ENCODE peak calls at places on chromosome 11, in seven cellular contexts. U is left ventricle myocardium superior; P is AG08396; T is IMR-90; L is dorsolateral prefrontal cortex; B is stimulated activated CD4-positive, alpha-beta T cell treated with anti-CD3 and anti-CD28 coated beads, Interleukin-15, amount 100 ng/mL, for 1 hour; M is CD8-positive, alpha-beta memory T cell. Q is an unnamed sample.

GRCh38 chr11:70070736-70071135 is 7.4 kb upstream of the ANO1 start:
- DNase-seq in P (no peak), M (no peak), T (no peak), L (no peak), U (no peak), B (no peak), Q (no peak)

GRCh38 chr11:8268530-8269461 is 5.1 kb upstream of the LMO1 start:
- DNase-seq in L (no peak), B (no peak), T (no peak), U (peak; percentile 34), P (peak; percentile 38), M (no peak), Q (no peak)

GRCh38 chr11:124971810-124972209 is 17.8 kb downstream of the CCDC15 start:
- DNase-seq in T (peak; percentile 7), U (no peak), B (no peak), P (no peak), L (no peak), M (no peak), Q (no peak)

GRCh38 chr11:62921573-62922188 is 518 bp upstream of the CHRM1 start:
- DNase-seq in B (no peak), M (no peak), U (no peak), L (peak; percentile 67), P (peak; percentile 71), T (peak; percentile 17), Q (no peak)

GRCh38 chr11:86116386-86116726 is 47.5 kb upstream of the PICALM start:
- DNase-seq in P (peak; percentile 58), B (no peak), L (no peak), M (peak; percentile 14), T (peak; percentile 98), U (no peak), Q (no peak)

GRCh38 chr11:86740628-86741488 is 59.5 kb upstream of the PRSS23 start:
- DNase-seq in L (peak; percentile 61), P (peak; percentile 80), M (no peak), B (no peak), U (no peak), T (peak; percentile 98), Q (no peak)

GRCh38 chr11:849951-850776 is 7.5 kb downstream of the TSPAN4 start:
- DNase-seq in P (no peak), U (no peak), M (no peak), L (no peak), T (no peak), B (no peak), Q (no peak)

GRCh38 chr11:33539659-33540249 is 160.9 kb downstream of the C11orf91 start:
- DNase-seq in L (no peak), B (no peak), U (no peak), P (no peak), M (no peak), T (no peak), Q (no peak)

GRCh38 chr11:96279421-96280290 is 63.3 kb downstream of the MAML2 start:
- DNase-seq in T (peak; percentile 67), P (no peak), L (no peak), B (no peak), U (no peak), M (no peak), Q (no peak)

GRCh38 chr11:47399860-47400812 is 8.3 kb upstream of the SLC39A13 start:
- DNase-seq in P (peak; percentile 46), B (no peak), L (no peak), T (no peak), U (peak; percentile 65), M (peak; percentile 35), Q (no peak)

GRCh38 chr11:122748968-122749687 is 89.2 kb upstream of the CRTAM start:
- DNase-seq in U (no peak), T (peak; percentile 95), P (peak; percentile 85), M (no peak), L (peak; percentile 59), B (no peak), Q (peak; percentile 44)

GRCh38 chr11:93519179-93519578 is 24.0 kb downstream of the SMCO4 start:
- DNase-seq in T (no peak), B (no peak), P (no peak), U (no peak), L (no peak), M (no peak), Q (no peak)

GRCh38 chr11:17927643-17928343 is 85.1 kb downstream of the SERGEF start:
- DNase-seq in L (no peak), U (no peak), P (peak; percentile 21), T (peak; percentile 85), B (no peak), M (no peak), Q (no peak)

GRCh38 chr11:123110397-123110796 is 48.5 kb upstream of the HSPA8 start:
- DNase-seq in L (no peak), U (no peak), M (no peak), P (no peak), B (no peak), T (no peak), Q (no peak)

GRCh38 chr11:72600557-72600956 is 73.7 kb downstream of the PDE2A start:
- DNase-seq in U (no peak), P (no peak), M (no peak), L (no peak), T (no peak), B (no peak), Q (no peak)

GRCh38 chr11:36510567-36511020 is 522 bp upstream of the TRAF6 start:
- DNase-seq in U (no peak), B (no peak), T (peak; percentile 32), M (no peak), P (peak; percentile 38), L (no peak), Q (no peak)

Q was measured in activated CD4-positive, CD25-positive, alpha-beta regulatory T cell treated with anti-CD3 and anti-CD28 coated beads, Interleukin-2, amount 50 U/mL, for 16 hours.